ENCODE peak calls at places on chromosomes 1 and 21, in six cellular contexts. B is suprapubic skin, V is body of pancreas, D is right lobe of liver, O is tibial nerve, N is stomach. F is an unnamed sample.
A peak's percentile ranks its signal among the peaks of the same experiment; 100 is the strongest.

GRCh38 chr1:171596705-171597104 is 25.3 kb upstream of the MYOCOS start:
- DNase-seq in B (no peak), V (no peak), D (no peak), O (no peak), N (no peak), F (no peak)

GRCh38 chr1:208924958-208925357 is 658.6 kb upstream of the CAMK1G start:
- DNase-seq in B (no peak), V (no peak), D (no peak), O (no peak), N (no peak), F (no peak)

GRCh38 chr1:207004931-207005830 is 27.4 kb downstream of the C1orf116 start:
- DNase-seq in B (no peak), V (peak; percentile 76), D (peak; percentile 63), O (peak; percentile 38), N (peak; percentile 76), F (no peak)

GRCh38 chr1:24216254-24216653 is 29.2 kb upstream of the IFNLR1 start:
- DNase-seq in B (no peak), V (peak; percentile 59), D (no peak), O (no peak), N (peak; percentile 33), F (no peak)

GRCh38 chr1:58683519-58683918 is 16.3 kb downstream of the MYSM1 start:
- DNase-seq in B (no peak), V (no peak), D (no peak), O (no peak), N (no peak), F (no peak)

GRCh38 chr1:47618830-47619229 is 181.0 kb downstream of the FOXD2 start:
- DNase-seq in B (no peak), V (no peak), D (no peak), O (no peak), N (no peak), F (peak; percentile 26)

GRCh38 chr1:107976431-107977215 is 11.6 kb upstream of the VAV3 start:
- DNase-seq in B (no peak), V (no peak), D (no peak), O (no peak), N (no peak), F (no peak)

GRCh38 chr1:11761988-11762406 is at the start of gene C1orf167:
- DNase-seq in B (no peak), V (no peak), D (no peak), O (no peak), N (peak; percentile 34), F (no peak)

GRCh38 chr21:45893166-45894106 is 88.1 kb upstream of the COL6A1 start:
- DNase-seq in B (no peak), V (no peak), D (no peak), O (no peak), N (no peak), F (no peak)

GRCh38 chr1:24735156-24735618 is 10.1 kb upstream of the CLIC4 start:
- DNase-seq in B (no peak), V (no peak), D (no peak), O (no peak), N (no peak), F (no peak)

GRCh38 chr1:48471603-48472576 is at the start of gene SPATA6:
- DNase-seq in B (peak; percentile 98), V (peak; percentile 98), D (peak; percentile 99), O (peak; percentile 97), N (peak; percentile 98), F (peak; percentile 98)

GRCh38 chr1:43373034-43373940 is 5.5 kb upstream of the ELOVL1 start:
- DNase-seq in B (no peak), V (no peak), D (peak; percentile 73), O (no peak), N (no peak), F (no peak)

GRCh38 chr1:9721606-9722377 is 70.3 kb downstream of the PIK3CD start:
- DNase-seq in B (no peak), V (no peak), D (no peak), O (no peak), N (no peak), F (no peak)

GRCh38 chr1:220926146-220926545 is 46.9 kb downstream of the HLX start:
- DNase-seq in B (no peak), V (no peak), D (no peak), O (no peak), N (no peak), F (peak; percentile 53)

GRCh38 chr21:44658913-44659595 is 1.3 kb downstream of the KRTAP12-3 start:
- DNase-seq in B (no peak), V (no peak), D (no peak), O (no peak), N (no peak), F (no peak)

GRCh38 chr1:109914587-109915240 is 4.1 kb downstream of the CSF1 start:
- DNase-seq in B (peak; percentile 92), V (no peak), D (no peak), O (no peak), N (no peak), F (no peak)

GRCh38 chr1:231200417-231201031 is 38.7 kb downstream of the TRIM67 start:
- DNase-seq in B (no peak), V (no peak), D (no peak), O (no peak), N (no peak), F (no peak)

GRCh38 chr1:101238681-101239094 is 1.9 kb downstream of the S1PR1 start:
- DNase-seq in B (peak; percentile 92), V (peak; percentile 71), D (peak; percentile 91), O (peak; percentile 88), N (peak; percentile 84), F (peak; percentile 95)

GRCh38 chr1:83676106-83676505 is 322.8 kb downstream of the TTLL7 start:
- DNase-seq in B (no peak), V (no peak), D (no peak), O (no peak), N (no peak), F (no peak)

GRCh38 chr1:245283001-245283400 is 128.2 kb downstream of the KIF26B start:
- DNase-seq in B (no peak), V (no peak), D (no peak), O (no peak), N (no peak), F (peak; percentile 87)

GRCh38 chr1:14300991-14301703 is 297.3 kb upstream of the KAZN start:
- DNase-seq in B (peak; percentile 87), V (no peak), D (no peak), O (no peak), N (peak; percentile 26), F (peak; percentile 93)

GRCh38 chr1:2146836-2147517 is 47.6 kb downstream of the FAAP20 start:
- DNase-seq in B (no peak), V (no peak), D (no peak), O (no peak), N (no peak), F (no peak)

GRCh38 chr1:224065455-224065854 is 48.5 kb upstream of the FBXO28 start:
- DNase-seq in B (no peak), V (peak; percentile 73), D (no peak), O (no peak), N (peak; percentile 50), F (no peak)

GRCh38 chr1:48572632-48573258 is 100.7 kb upstream of the SPATA6 start:
- DNase-seq in B (no peak), V (peak; percentile 35), D (peak; percentile 56), O (peak; percentile 36), N (peak; percentile 47), F (no peak)

GRCh38 chr1:26786437-26787380 is 1.0 kb upstream of the PIGV start:
- DNase-seq in B (peak; percentile 90), V (peak; percentile 35), D (peak; percentile 87), O (peak; percentile 73), N (peak; percentile 62), F (peak; percentile 95)

GRCh38 chr1:53710584-53710983 is 28.4 kb downstream of the GLIS1 start:
- DNase-seq in B (no peak), V (no peak), D (no peak), O (no peak), N (no peak), F (no peak)

GRCh38 chr1:54567961-54568360 is 19.9 kb downstream of the ACOT11 start:
- DNase-seq in B (no peak), V (no peak), D (no peak), O (no peak), N (no peak), F (no peak)

GRCh38 chr21:38769253-38769780 is 36.4 kb upstream of the ETS2 start:
- DNase-seq in B (no peak), V (no peak), D (no peak), O (no peak), N (no peak), F (no peak)

GRCh38 chr21:46327711-46328110 is 3.8 kb downstream of the PCNT start:
- DNase-seq in B (no peak), V (no peak), D (no peak), O (no peak), N (no peak), F (no peak)

GRCh38 chr1:35555601-35556477 is 1.4 kb downstream of the KIAA0319L start:
- DNase-seq in B (no peak), V (no peak), D (no peak), O (no peak), N (no peak), F (no peak)

GRCh38 chr1:30907390-30907640 is 1.2 kb downstream of the SDC3 start:
- DNase-seq in B (no peak), V (no peak), D (no peak), O (no peak), N (no peak), F (no peak)
- H3K4me3 ChIP-seq in B (peak overlapping the region; percentile 60), V (no peak overlapping the region), D (peak overlapping the region; percentile 33), O (peak overlapping the region; percentile 33), N (peak overlapping the region; percentile 55), F (peak overlapping the region; percentile 73)

GRCh38 chr1:228836954-228837481 is 101.7 kb downstream of the RHOU start:
- DNase-seq in B (no peak), V (no peak), D (no peak), O (no peak), N (no peak), F (no peak)
- H3K27me3 ChIP-seq in B (peaks cover 7% of the 10 kb centered on the region), V (no peaks in the 10 kb centered on the region), D (no peaks in the 10 kb centered on the region), O (no peaks in the 10 kb centered on the region), N (no peaks in the 10 kb centered on the region), F (no peaks in the 10 kb centered on the region)

GRCh38 chr1:181044449-181044966 is 10.7 kb downstream of the MR1 start:
- DNase-seq in B (no peak), V (peak; percentile 42), D (peak; percentile 80), O (no peak), N (peak; percentile 30), F (no peak)
- TF ChIP-seq POLR2A in B (no peak), V (no peak), D (no peak), O (no peak), N (no peak), F (no peak)

GRCh38 chr1:111197598-111198289 is 2.7 kb downstream of the DENND2D start:
- DNase-seq in B (no peak), V (no peak), D (no peak), O (no peak), N (no peak), F (peak; percentile 60)
- H3K4me3 ChIP-seq in B (peak overlapping the region; percentile 34), V (no peak overlapping the region), D (no peak overlapping the region), O (no peak overlapping the region), N (no peak overlapping the region), F (no peak overlapping the region)

DNA sequence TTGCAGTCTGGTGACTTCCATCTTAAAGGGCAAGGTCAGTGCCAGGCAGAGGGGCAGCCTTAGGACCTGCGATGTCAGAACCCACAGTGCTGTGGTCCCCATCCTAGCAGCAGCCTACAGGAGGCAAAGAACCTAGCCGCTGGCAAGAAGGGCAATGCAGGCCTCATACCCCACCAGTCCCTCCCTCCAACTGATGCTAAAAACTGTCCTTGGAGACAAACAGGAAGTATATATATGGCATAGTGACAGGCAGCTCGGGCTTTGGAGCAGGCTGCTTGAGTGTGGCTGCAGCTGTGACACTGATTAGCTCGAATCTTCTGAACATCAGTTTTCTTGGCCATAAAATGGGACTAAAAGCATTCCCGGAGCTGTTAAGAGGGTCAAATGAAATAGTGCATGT is 156.0 kb upstream of the VAMP3 start:
- DNase-seq in B (no peak), V (no peak), D (peak; percentile 21), O (no peak), N (no peak), F (no peak)
- H3K27me3 ChIP-seq in B (peaks cover 8% of the 10 kb centered on the region), V (no peaks in the 10 kb centered on the region), D (no peaks in the 10 kb centered on the region), O (no peaks in the 10 kb centered on the region), N (peaks cover 35% of the 10 kb centered on the region), F (no peaks in the 10 kb centered on the region)

GRCh38 chr1:156816561-156817328 is at the start of gene SH2D2A:
- DNase-seq in B (no peak), V (peak; percentile 40), D (peak; percentile 56), O (no peak), N (peak; percentile 65), F (peak; percentile 93)
- TF ChIP-seq POLR2A in B (peak; percentile 15), V (peak; percentile 41), D (peak; percentile 65), O (no peak), N (no peak), F (no peak)